ENCODE peak calls at places on chromosomes 11 and 22, in nine cellular contexts. One of them, this sample, is unnamed. For H3K4me1 and H3K36me3, the result is how much of the 10 kb centered on the place peaks cover.

GRCh38 chr11:95699631-95700470 is 89.7 kb downstream of the FAM76B start:
- DNase-seq in pancreas: no peak
- DNase-seq in ovary: no peak
- DNase-seq in PC-9: no peak
- DNase-seq in spleen: no peak
- DNase-seq in heart right ventricle: no peak
- DNase-seq in heart left ventricle: no peak
- DNase-seq in neuronal stem cell: no peak
- DNase-seq in OCI-LY7: no peak
- DNase-seq in this sample: no peak

GRCh38 chr11:98561216-98561615 is 459.5 kb upstream of the CNTN5 start:
- DNase-seq in neuronal stem cell: no peak
- DNase-seq in heart left ventricle: no peak
- DNase-seq in OCI-LY7: no peak
- DNase-seq in spleen: no peak
- DNase-seq in PC-9: no peak
- DNase-seq in heart right ventricle: no peak
- DNase-seq in pancreas: no peak
- DNase-seq in ovary: no peak
- DNase-seq in this sample: no peak

GRCh38 chr22:32205974-32206773 is 1.3 kb upstream of the RFPL2 start:
- DNase-seq in spleen: no peak
- DNase-seq in heart right ventricle: no peak
- DNase-seq in PC-9: no peak
- DNase-seq in heart left ventricle: no peak
- DNase-seq in neuronal stem cell: no peak
- DNase-seq in OCI-LY7: no peak
- DNase-seq in pancreas: no peak
- DNase-seq in ovary: no peak
- DNase-seq in this sample: no peak

GRCh38 chr11:9760180-9760550 is 96.3 kb downstream of the SWAP70 start:
- DNase-seq in heart left ventricle: peak
- DNase-seq in PC-9: no peak
- DNase-seq in neuronal stem cell: no peak
- DNase-seq in ovary: peak
- DNase-seq in pancreas: no peak
- DNase-seq in spleen: no peak
- DNase-seq in heart right ventricle: peak
- DNase-seq in OCI-LY7: no peak
- DNase-seq in this sample: peak

GRCh38 chr22:47107431-47107830 is 345.0 kb downstream of the TBC1D22A start:
- DNase-seq in spleen: no peak
- DNase-seq in pancreas: no peak
- DNase-seq in neuronal stem cell: no peak
- DNase-seq in PC-9: no peak
- DNase-seq in heart left ventricle: no peak
- DNase-seq in ovary: no peak
- DNase-seq in heart right ventricle: no peak
- DNase-seq in OCI-LY7: no peak
- DNase-seq in this sample: no peak

GRCh38 chr22:21042978-21043855 is 2.5 kb upstream of the LRRC74B start:
- DNase-seq in heart left ventricle: no peak
- DNase-seq in pancreas: no peak
- DNase-seq in neuronal stem cell: no peak
- DNase-seq in heart right ventricle: no peak
- DNase-seq in spleen: peak
- DNase-seq in PC-9: peak
- DNase-seq in OCI-LY7: no peak
- DNase-seq in ovary: no peak
- DNase-seq in this sample: no peak

GRCh38 chr11:87870081-87870480 is 305.2 kb downstream of the RAB38 start:
- DNase-seq in pancreas: no peak
- DNase-seq in spleen: no peak
- DNase-seq in neuronal stem cell: no peak
- DNase-seq in ovary: no peak
- DNase-seq in heart right ventricle: no peak
- DNase-seq in OCI-LY7: no peak
- DNase-seq in heart left ventricle: no peak
- DNase-seq in PC-9: no peak
- DNase-seq in this sample: no peak

GRCh38 chr11:27912916-27913315 is 195.0 kb downstream of the KIF18A start:
- DNase-seq in pancreas: no peak
- DNase-seq in heart left ventricle: no peak
- DNase-seq in PC-9: no peak
- DNase-seq in heart right ventricle: no peak
- DNase-seq in ovary: no peak
- DNase-seq in neuronal stem cell: no peak
- DNase-seq in OCI-LY7: no peak
- DNase-seq in spleen: no peak
- DNase-seq in this sample: no peak

GRCh38 chr11:65968600-65969482 is 7.3 kb downstream of the SART1 start:
- DNase-seq in OCI-LY7: no peak
- DNase-seq in heart right ventricle: no peak
- DNase-seq in spleen: no peak
- DNase-seq in PC-9: no peak
- DNase-seq in heart left ventricle: no peak
- DNase-seq in ovary: no peak
- DNase-seq in pancreas: no peak
- DNase-seq in neuronal stem cell: no peak
- DNase-seq in this sample: no peak

GRCh38 chr22:49564054-49564453 is 263.6 kb downstream of the BRD1 start:
- DNase-seq in ovary: no peak
- DNase-seq in spleen: no peak
- DNase-seq in heart left ventricle: no peak
- DNase-seq in heart right ventricle: no peak
- DNase-seq in pancreas: no peak
- DNase-seq in PC-9: no peak
- DNase-seq in OCI-LY7: no peak
- DNase-seq in neuronal stem cell: no peak
- DNase-seq in this sample: no peak

GRCh38 chr11:123478352-123478986 is 48.4 kb downstream of the GRAMD1B start:
- DNase-seq in OCI-LY7: peak
- DNase-seq in heart left ventricle: peak
- DNase-seq in spleen: no peak
- DNase-seq in PC-9: peak
- DNase-seq in neuronal stem cell: peak
- DNase-seq in ovary: peak
- DNase-seq in pancreas: no peak
- DNase-seq in heart right ventricle: peak
- DNase-seq in this sample: peak

GRCh38 chr11:119590651-119591308 is 138.2 kb downstream of the NECTIN1 start:
- DNase-seq in neuronal stem cell: peak
- DNase-seq in OCI-LY7: no peak
- DNase-seq in pancreas: no peak
- DNase-seq in heart left ventricle: no peak
- DNase-seq in heart right ventricle: no peak
- DNase-seq in ovary: no peak
- DNase-seq in spleen: no peak
- DNase-seq in PC-9: peak
- DNase-seq in this sample: no peak

GRCh38 chr11:94938399-94939055 is 34.8 kb downstream of the CWC15 start:
- DNase-seq in PC-9: no peak
- DNase-seq in heart right ventricle: peak
- DNase-seq in heart left ventricle: peak
- DNase-seq in OCI-LY7: no peak
- DNase-seq in ovary: no peak
- DNase-seq in spleen: no peak
- DNase-seq in pancreas: no peak
- DNase-seq in neuronal stem cell: no peak
- DNase-seq in this sample: no peak

GRCh38 chr11:37811349-37811748 is 1213.3 kb upstream of the RAG2 start:
- DNase-seq in heart right ventricle: no peak
- DNase-seq in neuronal stem cell: no peak
- DNase-seq in PC-9: no peak
- DNase-seq in pancreas: no peak
- DNase-seq in ovary: no peak
- DNase-seq in spleen: peak
- DNase-seq in OCI-LY7: no peak
- DNase-seq in heart left ventricle: no peak
- DNase-seq in this sample: no peak

GRCh38 chr11:75078233-75078632 is 18.4 kb downstream of the OR2AT4 start:
- DNase-seq in heart left ventricle: no peak
- DNase-seq in neuronal stem cell: no peak
- DNase-seq in OCI-LY7: no peak
- DNase-seq in heart right ventricle: no peak
- DNase-seq in pancreas: no peak
- DNase-seq in spleen: no peak
- DNase-seq in ovary: no peak
- DNase-seq in PC-9: peak
- DNase-seq in this sample: no peak

GRCh38 chr11:108224908-108225786 is 2.3 kb downstream of the ATM start:
- DNase-seq in OCI-LY7: peak
- DNase-seq in heart left ventricle: no peak
- DNase-seq in pancreas: no peak
- DNase-seq in ovary: no peak
- DNase-seq in spleen: peak
- DNase-seq in heart right ventricle: no peak
- DNase-seq in PC-9: no peak
- DNase-seq in neuronal stem cell: no peak
- DNase-seq in this sample: no peak

GRCh38 chr22:20650294-20651207 is 123.4 kb upstream of the SERPIND1 start:
- DNase-seq in OCI-LY7: no peak
- DNase-seq in neuronal stem cell: no peak
- DNase-seq in heart left ventricle: no peak
- DNase-seq in spleen: no peak
- DNase-seq in PC-9: no peak
- DNase-seq in heart right ventricle: no peak
- DNase-seq in pancreas: peak
- DNase-seq in ovary: no peak
- DNase-seq in this sample: no peak

GRCh38 chr11:106399075-106399500 is 321.6 kb downstream of the AASDHPPT start:
- DNase-seq in heart right ventricle: peak
- DNase-seq in PC-9: peak
- DNase-seq in pancreas: no peak
- DNase-seq in heart left ventricle: peak
- DNase-seq in OCI-LY7: no peak
- DNase-seq in spleen: no peak
- DNase-seq in neuronal stem cell: no peak
- DNase-seq in ovary: peak
- DNase-seq in this sample: no peak

GRCh38 chr11:128929468-128929867 is 13.2 kb downstream of the TP53AIP1 start:
- DNase-seq in heart left ventricle: no peak
- DNase-seq in neuronal stem cell: no peak
- DNase-seq in PC-9: no peak
- DNase-seq in heart right ventricle: no peak
- DNase-seq in ovary: no peak
- DNase-seq in OCI-LY7: no peak
- DNase-seq in pancreas: no peak
- DNase-seq in spleen: peak
- DNase-seq in this sample: no peak

GRCh38 chr11:128931661-128932060 is 11.0 kb downstream of the TP53AIP1 start:
- DNase-seq in PC-9: no peak
- DNase-seq in OCI-LY7: no peak
- DNase-seq in neuronal stem cell: no peak
- DNase-seq in ovary: no peak
- DNase-seq in heart left ventricle: no peak
- DNase-seq in pancreas: no peak
- DNase-seq in heart right ventricle: no peak
- DNase-seq in spleen: no peak
- DNase-seq in this sample: no peak

GRCh38 chr11:128929991-128930390 is 12.7 kb downstream of the TP53AIP1 start:
- DNase-seq in ovary: no peak
- DNase-seq in spleen: peak
- DNase-seq in pancreas: no peak
- DNase-seq in OCI-LY7: no peak
- DNase-seq in PC-9: no peak
- DNase-seq in heart left ventricle: no peak
- DNase-seq in heart right ventricle: no peak
- DNase-seq in neuronal stem cell: no peak
- DNase-seq in this sample: no peak

GRCh38 chr11:128933481-128934178 is 9.0 kb downstream of the TP53AIP1 start:
- DNase-seq in heart right ventricle: no peak
- DNase-seq in OCI-LY7: no peak
- DNase-seq in ovary: no peak
- DNase-seq in pancreas: no peak
- DNase-seq in spleen: no peak
- DNase-seq in neuronal stem cell: no peak
- DNase-seq in PC-9: no peak
- DNase-seq in heart left ventricle: no peak
- DNase-seq in this sample: no peak

DNA sequence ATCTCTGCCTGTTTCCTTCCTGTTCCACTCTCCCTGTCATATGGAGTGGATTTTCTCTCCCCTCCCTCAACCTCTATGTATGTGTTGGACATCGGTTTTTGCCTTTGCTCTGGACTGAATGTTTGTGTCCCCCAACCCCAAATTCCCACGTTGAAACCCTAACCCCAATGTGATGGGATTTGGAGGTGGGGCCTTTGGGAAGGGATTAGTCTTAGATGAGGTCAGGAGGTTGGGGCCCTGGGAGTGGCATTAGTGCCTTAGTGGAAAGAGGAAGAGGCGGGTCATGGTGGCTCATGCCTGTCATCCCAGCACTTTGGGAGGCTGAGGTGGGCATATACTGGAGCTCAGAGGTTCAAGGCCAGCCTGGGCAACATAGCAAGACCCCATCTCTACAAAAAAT is 11.6 kb downstream of the TP53AIP1 start:
- DNase-seq in neuronal stem cell: no peak
- DNase-seq in OCI-LY7: no peak
- DNase-seq in PC-9: no peak
- DNase-seq in pancreas: no peak
- DNase-seq in heart left ventricle: no peak
- DNase-seq in ovary: no peak
- DNase-seq in heart right ventricle: no peak
- DNase-seq in spleen: no peak
- DNase-seq in this sample: no peak
- H3K4me1 ChIP-seq in neuronal stem cell: under half
- H3K4me1 ChIP-seq in OCI-LY7: under half
- H3K4me1 ChIP-seq in PC-9: under half
- H3K4me1 ChIP-seq in pancreas: under half
- H3K4me1 ChIP-seq in heart left ventricle: under half
- H3K4me1 ChIP-seq in ovary: under half
- H3K4me1 ChIP-seq in heart right ventricle: under half
- H3K4me1 ChIP-seq in spleen: under half
- H3K4me1 ChIP-seq in this sample: under half

GRCh38 chr11:61731956-61732675 is 20.3 kb upstream of the MYRF start:
- DNase-seq in PC-9: no peak
- DNase-seq in ovary: no peak
- DNase-seq in heart right ventricle: no peak
- DNase-seq in pancreas: no peak
- DNase-seq in OCI-LY7: no peak
- DNase-seq in neuronal stem cell: no peak
- DNase-seq in spleen: no peak
- DNase-seq in heart left ventricle: no peak
- DNase-seq in this sample: no peak
- H3K36me3 ChIP-seq in PC-9: under half
- H3K36me3 ChIP-seq in ovary: under half
- H3K36me3 ChIP-seq in heart right ventricle: under half
- H3K36me3 ChIP-seq in pancreas: under half
- H3K36me3 ChIP-seq in OCI-LY7: under half
- H3K36me3 ChIP-seq in neuronal stem cell: half or more
- H3K36me3 ChIP-seq in spleen: under half
- H3K36me3 ChIP-seq in heart left ventricle: under half
- H3K36me3 ChIP-seq in this sample: under half

GRCh38 chr11:2387266-2387982 is 10.3 kb downstream of the CD81 start:
- DNase-seq in heart left ventricle: no peak
- DNase-seq in OCI-LY7: peak
- DNase-seq in spleen: no peak
- DNase-seq in ovary: peak
- DNase-seq in neuronal stem cell: no peak
- DNase-seq in pancreas: no peak
- DNase-seq in heart right ventricle: no peak
- DNase-seq in PC-9: no peak
- DNase-seq in this sample: no peak
- H3K4me1 ChIP-seq in heart left ventricle: half or more
- H3K4me1 ChIP-seq in OCI-LY7: half or more
- H3K4me1 ChIP-seq in spleen: half or more
- H3K4me1 ChIP-seq in ovary: half or more
- H3K4me1 ChIP-seq in neuronal stem cell: under half
- H3K4me1 ChIP-seq in pancreas: under half
- H3K4me1 ChIP-seq in heart right ventricle: half or more
- H3K4me1 ChIP-seq in PC-9: under half
- H3K4me1 ChIP-seq in this sample: under half

GRCh38 chr11:1457856-1458255 is 28.7 kb downstream of the MOB2 start:
- DNase-seq in pancreas: no peak
- DNase-seq in spleen: no peak
- DNase-seq in PC-9: no peak
- DNase-seq in ovary: no peak
- DNase-seq in OCI-LY7: no peak
- DNase-seq in heart left ventricle: no peak
- DNase-seq in neuronal stem cell: no peak
- DNase-seq in heart right ventricle: no peak
- DNase-seq in this sample: no peak
- H3K36me3 ChIP-seq in pancreas: under half
- H3K36me3 ChIP-seq in spleen: under half
- H3K36me3 ChIP-seq in PC-9: under half
- H3K36me3 ChIP-seq in ovary: under half
- H3K36me3 ChIP-seq in OCI-LY7: under half
- H3K36me3 ChIP-seq in heart left ventricle: under half
- H3K36me3 ChIP-seq in neuronal stem cell: half or more
- H3K36me3 ChIP-seq in heart right ventricle: under half
- H3K36me3 ChIP-seq in this sample: under half